ENCODE peak calls at places on chromosomes 3 and 15, in seven cellular contexts. X, P, O, U, B, M and Y are unnamed samples.

GRCh38 chr3:30768703-30769550 is 125.5 kb downstream of the GADL1 start:
- DNase-seq in X (peak), P (peak), O (no peak), U (peak), B (peak), M (peak), Y (peak)

GRCh38 chr3:186241910-186242821 is 119.9 kb downstream of the DGKG start:
- DNase-seq in X (peak), P (no peak), O (no peak), U (peak), B (peak), M (no peak), Y (no peak)

GRCh38 chr3:43857361-43858051 is 166.8 kb downstream of the ABHD5 start:
- DNase-seq in X (no peak), P (no peak), O (no peak), U (no peak), B (no peak), M (no peak), Y (no peak)

GRCh38 chr15:28783466-28783865 is 65.0 kb downstream of the GOLGA6L7 start:
- DNase-seq in X (no peak), P (no peak), O (no peak), U (no peak), B (no peak), M (no peak), Y (no peak)

GRCh38 chr15:31488437-31489204 is 162.0 kb downstream of the KLF13 start:
- DNase-seq in X (no peak), P (peak), O (peak), U (peak), B (peak), M (peak), Y (peak)

GRCh38 chr15:57591822-57592367 is at the start of gene MYZAP:
- DNase-seq in X (peak), P (peak), O (no peak), U (peak), B (peak), M (peak), Y (no peak)

GRCh38 chr15:66796343-66796742 is 94.3 kb downstream of the SMAD6 start:
- DNase-seq in X (no peak), P (no peak), O (no peak), U (no peak), B (no peak), M (no peak), Y (no peak)

GRCh38 chr3:154976072-154976983 is 103.8 kb upstream of the MME start:
- DNase-seq in X (no peak), P (no peak), O (no peak), U (no peak), B (no peak), M (no peak), Y (no peak)

GRCh38 chr3:155548194-155548593 is 196.7 kb downstream of the PLCH1 start:
- DNase-seq in X (no peak), P (no peak), O (no peak), U (no peak), B (no peak), M (no peak), Y (no peak)

GRCh38 chr3:129161860-129162271 is 1.0 kb upstream of the ISY1 start:
- DNase-seq in X (peak), P (no peak), O (no peak), U (peak), B (no peak), M (no peak), Y (no peak)

GRCh38 chr3:152176998-152177397 is 91.7 kb upstream of the MBNL1 start:
- DNase-seq in X (no peak), P (no peak), O (no peak), U (no peak), B (no peak), M (no peak), Y (no peak)

GRCh38 chr15:92643849-92644815 is 11.4 kb downstream of the FAM174B start:
- DNase-seq in X (no peak), P (no peak), O (no peak), U (peak), B (no peak), M (no peak), Y (no peak)

GRCh38 chr3:190012314-190012782 is 108.3 kb downstream of the P3H2 start:
- DNase-seq in X (no peak), P (no peak), O (no peak), U (no peak), B (no peak), M (no peak), Y (no peak)

GRCh38 chr15:50562735-50563640 is 16.5 kb upstream of the USP50 start:
- DNase-seq in X (no peak), P (no peak), O (no peak), U (no peak), B (no peak), M (no peak), Y (no peak)

GRCh38 chr3:49278548-49278947 is 1.5 kb upstream of the C3orf62 start:
- DNase-seq in X (no peak), P (no peak), O (no peak), U (no peak), B (no peak), M (no peak), Y (no peak)

GRCh38 chr3:39098473-39099000 is 8.9 kb downstream of the GORASP1 start:
- DNase-seq in X (no peak), P (no peak), O (no peak), U (no peak), B (no peak), M (no peak), Y (no peak)

GRCh38 chr15:63502843-63503738 is 1.3 kb upstream of the USP3 start:
- DNase-seq in X (peak), P (no peak), O (peak), U (peak), B (peak), M (peak), Y (no peak)

GRCh38 chr3:184129012-184129411 is 6.1 kb upstream of the EIF2B5 start:
- DNase-seq in X (no peak), P (no peak), O (no peak), U (no peak), B (no peak), M (no peak), Y (no peak)

GRCh38 chr3:185713015-185713414 is 111.8 kb downstream of the IGF2BP2 start:
- DNase-seq in X (no peak), P (no peak), O (no peak), U (no peak), B (no peak), M (no peak), Y (no peak)

GRCh38 chr15:89129123-89129815 is 41.0 kb downstream of the ABHD2 start:
- DNase-seq in X (peak), P (peak), O (no peak), U (no peak), B (peak), M (no peak), Y (no peak)

GRCh38 chr3:99760602-99761001 is 57.1 kb upstream of the CMSS1 start:
- DNase-seq in X (no peak), P (no peak), O (no peak), U (no peak), B (no peak), M (no peak), Y (no peak)

GRCh38 chr15:32849769-32850668 is 132.2 kb downstream of the GREM1 start:
- DNase-seq in X (no peak), P (no peak), O (peak), U (no peak), B (no peak), M (no peak), Y (no peak)

GRCh38 chr3:191350389-191351090 is 20.2 kb upstream of the UTS2B start:
- DNase-seq in X (no peak), P (no peak), O (no peak), U (no peak), B (no peak), M (no peak), Y (no peak)

GRCh38 chr15:61092387-61093157 is 136.5 kb downstream of the RORA start:
- DNase-seq in X (no peak), P (no peak), O (no peak), U (no peak), B (no peak), M (no peak), Y (no peak)

GRCh38 chr3:79380581-79380980 is 387.2 kb downstream of the ROBO1 start:
- DNase-seq in X (no peak), P (no peak), O (no peak), U (no peak), B (no peak), M (no peak), Y (no peak)

GRCh38 chr3:64238971-64239667 is 13.9 kb upstream of the PRICKLE2 start:
- DNase-seq in X (peak), P (peak), O (peak), U (peak), B (no peak), M (no peak), Y (no peak)

GRCh38 chr3:10757021-10757820 is 58.8 kb upstream of the SLC6A11 start:
- DNase-seq in X (no peak), P (no peak), O (no peak), U (no peak), B (no peak), M (no peak), Y (no peak)

GRCh38 chr3:94716326-94717018 is 653.6 kb downstream of the NSUN3 start:
- DNase-seq in X (no peak), P (no peak), O (no peak), U (peak), B (no peak), M (no peak), Y (no peak)

GRCh38 chr3:5314897-5315296 is 127.4 kb downstream of the EDEM1 start:
- DNase-seq in X (no peak), P (no peak), O (no peak), U (no peak), B (no peak), M (no peak), Y (no peak)

GRCh38 chr15:77530576-77530975 is 102.1 kb downstream of the LINGO1 start:
- DNase-seq in X (peak), P (no peak), O (no peak), U (no peak), B (no peak), M (no peak), Y (no peak)

GRCh38 chr3:96331341-96331740 is 483.1 kb upstream of the EPHA6 start:
- DNase-seq in X (no peak), P (no peak), O (no peak), U (no peak), B (no peak), M (no peak), Y (no peak)
- TF ChIP-seq CTCF in X (no peak), P (no peak), O (no peak), U (no peak), B (peak), M (no peak), Y (peak)

DNA sequence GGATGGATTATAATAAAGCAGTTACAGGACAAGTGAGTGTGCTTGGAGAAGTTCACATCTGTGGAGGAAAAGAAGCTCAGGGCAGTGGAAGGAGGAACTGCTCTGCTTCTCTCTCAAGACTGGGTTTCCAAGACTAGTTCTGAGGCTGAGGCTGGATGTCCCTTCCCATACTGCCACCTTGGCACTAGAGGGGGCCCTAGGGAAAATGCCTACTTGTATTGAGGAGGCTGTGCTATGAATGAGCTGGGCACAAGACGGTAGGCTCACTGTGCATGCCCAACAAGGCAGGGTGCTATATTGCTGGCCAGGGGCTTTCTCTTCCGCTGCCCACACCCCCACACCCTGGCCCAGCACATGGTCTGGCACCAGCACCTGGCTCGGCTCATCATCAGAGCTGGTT is 65.2 kb downstream of the SLCO2A1 start:
- DNase-seq in X (no peak), P (no peak), O (no peak), U (no peak), B (no peak), M (no peak), Y (no peak)
- TF ChIP-seq CTCF in X (no peak), P (no peak), O (no peak), U (no peak), B (no peak), M (no peak), Y (no peak)

GRCh38 chr3:115861166-115861733 is 237.9 kb downstream of the GAP43 start:
- DNase-seq in X (no peak), P (no peak), O (no peak), U (no peak), B (no peak), M (no peak), Y (no peak)
- TF ChIP-seq CTCF in X (no peak), P (peak), O (no peak), U (no peak), B (peak), M (peak), Y (peak)

GRCh38 chr3:37973250-37974054 is 17.1 kb upstream of the VILL start:
- DNase-seq in X (no peak), P (no peak), O (peak), U (no peak), B (no peak), M (no peak), Y (no peak)
- TF ChIP-seq CTCF in X (no peak), P (no peak), O (no peak), U (no peak), B (no peak), M (no peak), Y (no peak)

GRCh38 chr3:36603423-36603822 is 160.9 kb downstream of the DCLK3 start:
- DNase-seq in X (no peak), P (no peak), O (no peak), U (no peak), B (no peak), M (no peak), Y (no peak)

GRCh38 chr3:36595531-36595930 is 168.8 kb downstream of the DCLK3 start:
- DNase-seq in X (no peak), P (no peak), O (no peak), U (no peak), B (no peak), M (no peak), Y (no peak)

GRCh38 chr3:36597422-36597821 is 166.9 kb downstream of the DCLK3 start:
- DNase-seq in X (no peak), P (no peak), O (no peak), U (no peak), B (no peak), M (no peak), Y (no peak)

GRCh38 chr3:36596411-36596810 is 167.9 kb downstream of the DCLK3 start:
- DNase-seq in X (no peak), P (no peak), O (no peak), U (no peak), B (no peak), M (no peak), Y (no peak)

GRCh38 chr3:36600413-36600812 is 163.9 kb downstream of the DCLK3 start:
- DNase-seq in X (no peak), P (no peak), O (no peak), U (no peak), B (no peak), M (no peak), Y (no peak)
- TF ChIP-seq CTCF in X (no peak), P (no peak), O (no peak), U (no peak), B (no peak), M (no peak), Y (no peak)

DNA sequence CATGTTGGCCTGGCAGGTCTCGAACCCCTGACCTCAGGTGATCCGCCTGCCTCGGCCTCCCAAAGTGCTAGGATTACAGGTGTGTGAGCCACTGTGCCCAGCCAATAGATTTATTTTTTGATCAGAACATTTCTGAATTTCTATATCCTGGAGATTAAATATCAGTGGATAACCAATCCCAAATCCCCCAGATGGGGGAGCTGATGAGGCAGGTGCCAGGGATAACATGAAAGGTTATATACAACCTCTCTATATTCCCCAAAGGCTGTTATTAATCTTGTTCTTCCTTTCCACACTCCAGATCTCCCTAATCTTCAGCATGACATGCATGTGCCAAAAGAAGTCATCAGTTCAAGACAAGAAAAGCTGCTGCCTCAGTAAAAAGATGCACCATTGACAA is 112.3 kb downstream of the WDR76 start:
- DNase-seq in X (no peak), P (no peak), O (no peak), U (no peak), B (no peak), M (no peak), Y (no peak)
- TF ChIP-seq CTCF in X (no peak), P (no peak), O (peak), U (no peak), B (peak), M (peak), Y (peak)

GRCh38 chr3:46844397-46844796 is 18.8 kb downstream of the MYL3 start:
- DNase-seq in X (peak), P (no peak), O (no peak), U (no peak), B (no peak), M (no peak), Y (no peak)

GRCh38 chr3:46846624-46847542 is 16.4 kb downstream of the MYL3 start:
- DNase-seq in X (peak), P (no peak), O (no peak), U (no peak), B (no peak), M (no peak), Y (peak)

GRCh38 chr3:46844851-46845250 is 18.4 kb downstream of the MYL3 start:
- DNase-seq in X (peak), P (peak), O (no peak), U (no peak), B (no peak), M (no peak), Y (no peak)

GRCh38 chr3:46845397-46845859 is 17.8 kb downstream of the MYL3 start:
- DNase-seq in X (peak), P (no peak), O (peak), U (peak), B (no peak), M (no peak), Y (no peak)

DNA sequence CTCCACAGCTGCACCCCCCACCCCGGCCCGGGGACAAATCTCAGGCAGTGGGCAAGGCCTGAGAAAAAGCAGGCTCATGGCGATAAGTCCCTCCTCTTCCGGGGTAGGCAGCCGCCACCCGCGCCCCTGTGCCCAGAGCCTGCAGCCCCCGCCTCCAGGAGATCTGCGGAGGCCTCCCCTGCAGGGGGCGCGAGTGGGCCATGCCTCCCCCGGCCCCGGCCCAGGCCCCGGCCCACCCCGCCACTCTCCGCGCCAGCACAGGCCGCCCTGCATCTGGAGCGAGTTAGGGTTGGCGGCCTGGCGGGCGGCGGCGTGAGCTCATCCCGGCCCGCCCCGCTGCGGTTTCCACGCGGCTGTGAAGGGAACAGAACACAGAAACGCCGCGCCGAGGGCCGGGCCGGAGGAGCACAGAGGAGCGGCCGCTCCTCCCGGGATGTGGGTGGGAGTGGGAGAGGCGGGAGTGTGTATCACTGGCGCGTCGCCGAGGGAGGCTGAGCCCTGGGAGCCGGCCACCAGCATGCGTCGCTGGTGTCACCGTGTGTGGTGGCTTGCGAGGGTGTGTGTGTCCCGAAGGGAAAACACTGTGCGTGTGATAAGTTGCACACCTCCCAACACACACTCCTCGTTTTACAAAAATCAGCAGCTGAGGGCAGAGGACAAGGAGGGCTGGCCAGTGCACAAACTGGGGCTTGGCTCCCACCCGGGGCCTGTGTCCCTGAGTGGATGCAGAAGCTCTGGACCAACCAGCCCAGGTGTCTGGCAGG is 17.2 kb downstream of the MYL3 start:
- DNase-seq in X (peak), P (peak), O (peak), U (peak), B (no peak), M (peak), Y (peak)
- TF ChIP-seq CTCF in X (peak), P (peak), O (peak), U (peak), B (peak), M (peak), Y (peak)

GRCh38 chr15:82044373-82045178 is 1.2 kb downstream of the MEX3B start:
- DNase-seq in X (peak), P (peak), O (peak), U (no peak), B (peak), M (peak), Y (peak)

GRCh38 chr15:82045179-82045891 is 483 bp downstream of the MEX3B start:
- DNase-seq in X (peak), P (peak), O (no peak), U (no peak), B (peak), M (peak), Y (no peak)

GRCh38 chr15:82040862-82041261 is 5.0 kb downstream of the MEX3B start:
- DNase-seq in X (no peak), P (no peak), O (no peak), U (no peak), B (no peak), M (no peak), Y (no peak)

GRCh38 chr15:82043726-82044372 is 2.0 kb downstream of the MEX3B start:
- DNase-seq in X (peak), P (peak), O (no peak), U (no peak), B (no peak), M (no peak), Y (peak)

DNA sequence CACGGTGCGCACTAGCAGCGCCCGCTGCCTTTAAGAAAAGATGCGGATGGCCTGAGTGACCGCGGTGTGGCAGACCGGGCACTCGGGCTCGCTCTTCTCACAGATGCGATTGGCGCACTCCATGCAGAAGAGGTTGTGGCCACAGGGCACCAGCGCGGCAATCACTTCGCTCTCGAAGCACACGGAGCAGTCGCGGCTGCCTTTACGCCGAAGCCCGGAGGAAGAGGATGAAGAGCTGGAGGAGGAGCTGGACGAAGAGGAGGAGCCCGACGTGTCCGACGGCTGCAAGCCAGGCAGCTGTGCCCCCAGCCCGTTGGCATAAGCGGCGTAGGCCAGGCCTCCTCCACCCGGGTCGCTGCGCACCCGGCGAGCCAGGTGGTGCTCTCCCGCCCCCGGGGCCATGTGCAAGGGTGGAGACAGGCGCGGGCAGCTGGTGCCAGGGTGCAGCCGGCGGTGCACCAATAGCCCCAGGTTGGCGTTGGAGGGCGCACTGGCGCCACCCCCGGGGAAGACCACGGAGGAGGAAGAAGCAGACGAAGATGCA is 2.6 kb downstream of the MEX3B start:
- DNase-seq in X (no peak), P (no peak), O (no peak), U (no peak), B (no peak), M (no peak), Y (peak)
- TF ChIP-seq CTCF in X (no peak), P (no peak), O (peak), U (no peak), B (no peak), M (no peak), Y (no peak)

GRCh38 chr15:65641723-65642475 is 20.2 kb downstream of the SLC24A1 start:
- DNase-seq in X (no peak), P (no peak), O (no peak), U (no peak), B (no peak), M (no peak), Y (no peak)
- TF ChIP-seq CTCF in X (no peak), P (no peak), O (no peak), U (no peak), B (no peak), M (no peak), Y (no peak)